ENCODE peak calls at places on chromosomes 16 and 17, in ten cellular contexts. Z is GM10248; W is NCI-H345; U is aorta; O is left cardiac atrium; E is non-pigmented ciliary epithelial cell; I is CD4-positive, CD25-positive, alpha-beta regulatory T cell; T is NCI-H2081; X is stimulated activated CD8-positive, alpha-beta memory T cell treated with anti-CD3 and anti-CD28 coated beads, Interleukin-15, amount 100 ng/mL, for 1 hour; C is spleen. K is an unnamed sample.

GRCh38 chr17:50301891-50302584 is 27.8 kb downstream of the TMEM92 start:
- DNase-seq in Z (no peak), W (peak; percentile 1), U (no peak), O (no peak), E (no peak), I (no peak), T (no peak), X (no peak), C (no peak), K (no peak)

GRCh38 chr16:49431591-49432290 is 58.1 kb downstream of the C16orf78 start:
- DNase-seq in Z (no peak), W (no peak), U (no peak), O (no peak), E (no peak), I (no peak), T (no peak), X (no peak), C (peak; percentile 54), K (no peak)

GRCh38 chr16:89431158-89431584 is 59.2 kb downstream of the ANKRD11 start:
- DNase-seq in Z (no peak), W (peak; percentile 23), U (no peak), O (no peak), E (no peak), I (no peak), T (no peak), X (no peak), C (no peak), K (no peak)

GRCh38 chr16:84724619-84725307 is 25.0 kb downstream of the USP10 start:
- DNase-seq in Z (peak; percentile 41), W (no peak), U (no peak), O (no peak), E (no peak), I (peak; percentile 20), T (no peak), X (no peak), C (no peak), K (no peak)

GRCh38 chr17:66829386-66829864 is 5.5 kb upstream of the CACNG5 start:
- DNase-seq in Z (peak; percentile 54), W (no peak), U (no peak), O (peak; percentile 39), E (peak; percentile 19), I (peak; percentile 12), T (no peak), X (no peak), C (no peak), K (peak; percentile 59)

GRCh38 chr16:21223787-21224186 is 9.7 kb upstream of the ANKS4B start:
- DNase-seq in Z (no peak), W (no peak), U (no peak), O (no peak), E (no peak), I (no peak), T (no peak), X (no peak), C (no peak), K (no peak)

GRCh38 chr17:74070374-74070773 is 133.1 kb upstream of the RPL38 start:
- DNase-seq in Z (no peak), W (no peak), U (no peak), O (no peak), E (no peak), I (no peak), T (no peak), X (no peak), C (no peak), K (no peak)

GRCh38 chr17:70137451-70138230 is 31.7 kb upstream of the KCNJ2 start:
- DNase-seq in Z (peak; percentile 75), W (no peak), U (peak; percentile 58), O (peak; percentile 31), E (peak; percentile 82), I (no peak), T (no peak), X (no peak), C (no peak), K (no peak)

GRCh38 chr17:73232587-73233373 is 28.9 kb downstream of the CPSF4L start:
- DNase-seq in Z (peak; percentile 41), W (peak; percentile 38), U (peak; percentile 62), O (no peak), E (no peak), I (no peak), T (peak; percentile 32), X (no peak), C (peak; percentile 92), K (peak; percentile 77)

GRCh38 chr16:2520097-2520783 is at the start of gene AMDHD2:
- DNase-seq in Z (peak; percentile 96), W (peak; percentile 87), U (peak; percentile 95), O (peak; percentile 94), E (no peak), I (peak; percentile 89), T (peak; percentile 82), X (peak; percentile 77), C (peak; percentile 96), K (peak; percentile 95)

GRCh38 chr17:77356109-77356689 is 215.4 kb downstream of the SEC14L1 start:
- DNase-seq in Z (peak; percentile 38), W (no peak), U (no peak), O (no peak), E (no peak), I (no peak), T (no peak), X (no peak), C (no peak), K (no peak)

GRCh38 chr16:75266738-75267630 is 15.6 kb upstream of the BCAR1 start:
- DNase-seq in Z (no peak), W (no peak), U (peak; percentile 44), O (no peak), E (no peak), I (no peak), T (no peak), X (no peak), C (no peak), K (no peak)

GRCh38 chr17:73595068-73595865 is 49.0 kb downstream of the SDK2 start:
- DNase-seq in Z (peak; percentile 56), W (peak; percentile 47), U (no peak), O (peak; percentile 51), E (no peak), I (peak; percentile 12), T (no peak), X (no peak), C (peak; percentile 86), K (no peak)

GRCh38 chr16:83968891-83969672 is 1.0 kb downstream of the NECAB2 start:
- DNase-seq in Z (no peak), W (no peak), U (peak; percentile 45), O (peak; percentile 15), E (no peak), I (no peak), T (no peak), X (no peak), C (no peak), K (no peak)

GRCh38 chr17:57794841-57795240 is 49.7 kb upstream of the CCDC182 start:
- DNase-seq in Z (no peak), W (no peak), U (no peak), O (no peak), E (no peak), I (peak; percentile 11), T (no peak), X (no peak), C (no peak), K (no peak)

GRCh38 chr16:70433456-70434103 is 5.3 kb downstream of the ST3GAL2 start:
- DNase-seq in Z (no peak), W (no peak), U (peak; percentile 79), O (peak; percentile 67), E (no peak), I (no peak), T (no peak), X (no peak), C (no peak), K (no peak)

GRCh38 chr17:43905985-43906852 is 1.1 kb downstream of the MPP2 start:
- DNase-seq in Z (no peak), W (peak; percentile 81), U (peak; percentile 88), O (peak; percentile 80), E (no peak), I (peak; percentile 34), T (no peak), X (no peak), C (no peak), K (peak; percentile 84)

GRCh38 chr16:2154533-2155090 is 970 bp upstream of the TRAF7 start:
- DNase-seq in Z (no peak), W (peak; percentile 51), U (no peak), O (no peak), E (no peak), I (no peak), T (no peak), X (no peak), C (no peak), K (no peak)

GRCh38 chr17:29291163-29291752 is 2.7 kb downstream of the NUFIP2 start:
- DNase-seq in Z (peak; percentile 56), W (peak; percentile 58), U (no peak), O (no peak), E (peak; percentile 24), I (peak; percentile 75), T (peak; percentile 22), X (no peak), C (no peak), K (no peak)

GRCh38 chr17:69820881-69821473 is 254.0 kb upstream of the KCNJ16 start:
- DNase-seq in Z (no peak), W (no peak), U (no peak), O (no peak), E (no peak), I (no peak), T (no peak), X (no peak), C (no peak), K (no peak)

GRCh38 chr17:33667052-33667509 is 374.0 kb upstream of the ASIC2 start:
- DNase-seq in Z (no peak), W (no peak), U (no peak), O (no peak), E (no peak), I (peak; percentile 5), T (no peak), X (no peak), C (no peak), K (no peak)

K was measured in cardiac septum.